ENCODE peak calls at places on chromosome 22, in four cellular contexts. F, U, G and V are unnamed samples.
A peak's percentile ranks its signal among the peaks of the same experiment; 100 is the strongest.

GRCh38 chr22:47994899-47995573 is 1232.6 kb downstream of the TBC1D22A start:
- DNase-seq in F (no peak), U (no peak), G (no peak), V (no peak)

GRCh38 chr22:29268511-29269229 is 602 bp downstream of the EWSR1 start:
- DNase-seq in F (peak; percentile 87), U (no peak), G (peak; percentile 60), V (peak; percentile 63)

GRCh38 chr22:30890689-30891442 is 77.7 kb downstream of the MORC2 start:
- DNase-seq in F (peak; percentile 62), U (peak; percentile 74), G (peak; percentile 41), V (peak; percentile 79)

GRCh38 chr22:24728790-24729637 is 45.5 kb downstream of the PIWIL3 start:
- DNase-seq in F (no peak), U (no peak), G (no peak), V (peak; percentile 41)

GRCh38 chr22:39175127-39176066 is 22.9 kb upstream of the CBX7 start:
- DNase-seq in F (no peak), U (peak; percentile 74), G (no peak), V (no peak)

GRCh38 chr22:40216041-40216756 is 38.5 kb downstream of the TNRC6B start:
- DNase-seq in F (no peak), U (no peak), G (peak; percentile 28), V (no peak)

GRCh38 chr22:25161916-25162530 is 37.6 kb upstream of the CRYBB3 start:
- DNase-seq in F (peak; percentile 52), U (peak; percentile 50), G (no peak), V (no peak)

GRCh38 chr22:39244496-39245129 is at the start of gene PDGFB:
- DNase-seq in F (no peak), U (no peak), G (peak; percentile 41), V (no peak)

GRCh38 chr22:29702025-29702930 is 17.5 kb upstream of the CABP7 start:
- DNase-seq in F (no peak), U (no peak), G (peak; percentile 23), V (peak; percentile 41)

GRCh38 chr22:12601870-12602779 is 2925.9 kb upstream of the OR11H1 start:
- DNase-seq in F (peak; percentile 63), U (peak; percentile 78), G (no peak), V (peak; percentile 85)

GRCh38 chr22:24414984-24415945 is 12.1 kb upstream of the ADORA2A start:
- DNase-seq in F (peak; percentile 50), U (no peak), G (no peak), V (peak; percentile 25)

GRCh38 chr22:49838771-49839717 is 11.4 kb upstream of the BRD1 start:
- DNase-seq in F (no peak), U (peak; percentile 89), G (peak; percentile 61), V (no peak)

GRCh38 chr22:17858033-17858432 is 83.8 kb upstream of the BID start:
- DNase-seq in F (no peak), U (no peak), G (no peak), V (no peak)

GRCh38 chr22:40332319-40332781 is 13.9 kb upstream of the ADSL start:
- DNase-seq in F (no peak), U (no peak), G (no peak), V (peak; percentile 32)

GRCh38 chr22:27149886-27150529 is 492.6 kb downstream of the MIAT start:
- DNase-seq in F (no peak), U (no peak), G (no peak), V (no peak)

GRCh38 chr22:49930596-49931412 is 12.4 kb downstream of the CRELD2 start:
- DNase-seq in F (no peak), U (no peak), G (peak; percentile 83), V (peak; percentile 74)

GRCh38 chr22:32037236-32037635 is 5.8 kb upstream of the SLC5A1 start:
- DNase-seq in F (no peak), U (no peak), G (no peak), V (no peak)

GRCh38 chr22:27224485-27225364 is 567.3 kb downstream of the MIAT start:
- DNase-seq in F (no peak), U (no peak), G (no peak), V (peak; percentile 75)

GRCh38 chr22:24696551-24697001 is 77.9 kb downstream of the PIWIL3 start:
- DNase-seq in F (no peak), U (no peak), G (no peak), V (no peak)

GRCh38 chr22:30305906-30306628 is 16.8 kb upstream of the CASTOR1 start:
- DNase-seq in F (no peak), U (no peak), G (no peak), V (no peak)

GRCh38 chr22:35400335-35400680 is 368 bp downstream of the MCM5 start:
- DNase-seq in F (no peak), U (peak; percentile 86), G (no peak), V (no peak)

GRCh38 chr22:32650553-32651345 is 150.8 kb upstream of the TIMP3 start:
- DNase-seq in F (no peak), U (no peak), G (no peak), V (no peak)

GRCh38 chr22:30212363-30212995 is 34.1 kb downstream of the LIF start:
- DNase-seq in F (peak; percentile 82), U (peak; percentile 83), G (peak; percentile 29), V (peak; percentile 30)

GRCh38 chr22:17489101-17489500 is 74.2 kb upstream of the SLC25A18 start:
- DNase-seq in F (no peak), U (no peak), G (no peak), V (no peak)

GRCh38 chr22:46430961-46431838 is 95.7 kb downstream of the TRMU start:
- DNase-seq in F (no peak), U (no peak), G (peak; percentile 63), V (no peak)
- TF ChIP-seq POLR2AphosphoS5 in F (no peak), U (no peak), G (no peak), V (no peak)

DNA sequence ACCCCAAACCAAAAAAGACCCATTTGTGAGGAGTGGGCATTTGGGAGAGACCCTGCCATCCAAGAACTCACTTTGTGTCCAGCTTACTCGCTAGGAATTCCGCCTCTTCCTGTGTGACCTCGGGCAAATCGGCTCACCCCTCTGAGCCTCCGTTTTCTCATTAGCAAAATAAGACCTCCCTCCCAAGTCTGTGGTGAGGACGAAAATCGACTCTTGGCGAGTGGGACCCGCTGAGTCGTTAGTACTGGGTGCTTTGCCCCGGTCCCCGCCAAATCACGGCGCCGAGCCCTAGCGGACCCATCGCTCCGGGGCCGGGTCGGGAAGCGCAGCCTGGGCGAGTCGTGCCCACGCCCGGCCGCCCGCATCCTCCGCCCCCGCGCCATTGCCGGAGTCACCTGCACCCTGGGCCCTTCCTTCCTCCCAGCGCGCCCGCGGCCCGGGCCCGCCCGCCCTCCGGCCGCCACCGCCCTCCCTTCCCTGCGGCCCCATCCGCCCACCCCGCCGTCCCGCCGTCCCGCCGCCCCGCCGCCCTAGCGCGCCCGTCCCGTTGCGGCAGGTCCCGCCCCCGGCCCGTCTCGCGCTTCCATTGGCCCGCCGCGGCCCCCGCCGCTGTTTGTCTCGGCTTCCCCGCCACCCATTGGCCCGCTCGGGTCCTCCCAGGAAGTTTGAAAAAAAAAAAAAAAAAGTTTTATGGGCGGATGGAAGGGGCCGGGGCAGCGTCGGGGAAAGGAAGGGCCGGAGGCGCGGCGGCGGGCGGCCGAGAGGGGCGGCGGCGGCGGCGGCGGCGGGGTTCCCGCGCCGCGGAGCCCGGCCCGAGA is 48.9 kb downstream of the TRIOBP start:
- DNase-seq in F (peak; percentile 96), U (peak; percentile 95), G (peak; percentile 95), V (peak; percentile 95)
- TF ChIP-seq POLR2AphosphoS5 in F (peak; percentile 38), U (peak; percentile 48), G (no peak), V (peak; percentile 31)

GRCh38 chr22:23075525-23076216 is 5.4 kb downstream of the GNAZ start:
- DNase-seq in F (no peak), U (peak; percentile 68), G (no peak), V (no peak)

GRCh38 chr22:23072911-23073491 is 2.7 kb downstream of the GNAZ start:
- DNase-seq in F (peak; percentile 38), U (peak; percentile 47), G (no peak), V (no peak)

GRCh38 chr22:23075050-23075449 is 4.7 kb downstream of the GNAZ start:
- DNase-seq in F (no peak), U (peak; percentile 39), G (no peak), V (no peak)

GRCh38 chr22:23073506-23074229 is 3.3 kb downstream of the GNAZ start:
- DNase-seq in F (peak; percentile 53), U (peak; percentile 62), G (no peak), V (no peak)

DNA sequence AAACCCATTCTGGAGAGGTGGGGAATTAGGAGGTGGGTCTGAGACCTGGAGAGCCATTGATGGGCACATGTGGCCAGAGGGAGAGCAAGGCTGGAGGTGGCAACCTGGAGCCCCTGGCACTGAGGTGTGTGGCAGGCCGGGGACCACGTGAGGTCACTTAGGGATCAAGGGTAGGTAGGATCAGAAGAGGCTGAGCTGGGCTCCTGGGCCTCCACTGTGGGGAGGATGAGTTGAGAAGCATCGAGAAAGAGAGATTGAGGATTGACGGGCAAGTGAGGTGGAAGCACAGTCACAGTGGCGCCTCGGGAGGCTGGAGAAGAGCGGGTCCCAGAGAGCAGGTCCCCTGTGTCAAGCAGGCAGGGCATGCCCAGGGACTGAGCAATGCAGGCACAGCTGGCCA is 4.1 kb downstream of the GNAZ start:
- DNase-seq in F (peak; percentile 33), U (peak; percentile 51), G (no peak), V (no peak)
- TF ChIP-seq POLR2AphosphoS5 in F (no peak), U (no peak), G (no peak), V (no peak)

GRCh38 chr22:21949569-21949918 is 3.1 kb downstream of the PPM1F start:
- DNase-seq in F (no peak), U (peak; percentile 74), G (no peak), V (no peak)

GRCh38 chr22:21951062-21951461 is 1.6 kb downstream of the PPM1F start:
- DNase-seq in F (no peak), U (peak; percentile 64), G (no peak), V (no peak)

GRCh38 chr22:21949948-21950347 is 2.7 kb downstream of the PPM1F start:
- DNase-seq in F (no peak), U (peak; percentile 64), G (no peak), V (no peak)

GRCh38 chr22:21951931-21952465 is 650 bp downstream of the PPM1F start:
- DNase-seq in F (peak; percentile 82), U (peak; percentile 91), G (peak; percentile 44), V (peak; percentile 59)

DNA sequence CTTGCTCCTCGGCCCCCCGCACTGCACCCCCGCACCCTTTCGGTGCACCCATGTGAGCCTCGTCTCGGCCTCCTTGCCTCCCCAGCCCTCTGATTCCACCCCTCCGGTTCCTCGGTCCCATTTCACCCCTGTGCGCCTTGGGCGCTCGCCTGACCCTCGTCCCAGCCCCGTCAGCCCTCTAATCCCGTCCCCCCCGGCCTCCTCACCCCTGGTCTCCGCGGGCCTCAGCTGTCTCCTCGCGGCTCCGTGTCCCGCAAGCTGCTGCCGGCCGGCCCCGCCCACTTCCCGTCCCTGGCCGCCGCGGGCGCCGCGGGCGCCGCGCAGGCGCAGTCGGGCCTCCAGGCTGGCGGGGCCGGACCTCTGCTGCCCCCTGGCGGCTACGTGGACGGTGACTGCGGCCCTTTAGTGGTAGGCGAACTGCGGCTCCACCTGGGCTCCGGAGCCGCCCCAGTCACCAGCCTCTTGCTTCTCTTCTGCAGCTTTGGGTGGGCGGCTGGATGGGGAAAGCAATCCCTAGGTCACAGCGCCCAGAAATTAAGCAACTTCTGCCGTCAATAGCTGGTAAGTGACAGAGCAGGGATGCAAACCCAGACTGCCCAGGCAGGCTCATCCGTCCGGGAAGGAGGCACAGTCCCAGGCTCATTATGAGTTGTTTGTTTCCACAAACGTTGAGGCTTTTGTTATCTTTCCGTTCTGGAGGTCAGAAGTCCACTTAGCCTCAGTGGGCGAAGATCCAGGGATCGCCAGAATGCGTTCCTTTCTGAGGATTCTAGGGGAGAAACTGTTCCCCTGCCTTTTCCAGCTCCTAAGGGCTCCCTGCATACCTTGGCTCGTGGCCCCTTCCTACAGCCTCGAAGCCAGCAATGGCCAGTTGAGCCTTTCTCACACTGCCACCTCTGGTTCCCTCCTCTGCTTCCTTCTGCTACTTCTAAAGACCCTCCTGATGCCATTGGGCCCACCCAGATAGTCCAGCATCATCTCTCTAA is at the start of gene PPM1F:
- DNase-seq in F (peak; percentile 91), U (peak; percentile 98), G (peak; percentile 90), V (peak; percentile 99)
- TF ChIP-seq POLR2AphosphoS5 in F (no peak), U (peak; percentile 56), G (no peak), V (no peak)